ENCODE peak calls at places on chromosomes 13 and 19, in six cellular contexts. P is stimulated activated CD4-positive, alpha-beta T cell treated with anti-CD3 and anti-CD28 coated beads, Interleukin-4, amount 100 ng/mL, for 24 hours; F is effector CD4-positive, alpha-beta T cell; W is activated CD8-positive, alpha-beta memory T cell treated with anti-CD3 and anti-CD28 coated beads, Interleukin-2, amount 10 ng/mL, durations not matched to agents 7 days and 5 days; S is ACHN; Q is heart right ventricle. L is an unnamed sample.

GRCh38 chr19:38543807-38544568 is 73.8 kb downstream of the MAP4K1 start:
- DNase-seq in P (peak; percentile 31), F (no peak), W (peak; percentile 64), S (peak; percentile 81), Q (peak; percentile 38), L (peak; percentile 93)

GRCh38 chr13:26991508-26992181 is 180.0 kb downstream of the USP12 start:
- DNase-seq in P (no peak), F (no peak), W (no peak), S (no peak), Q (no peak), L (no peak)

GRCh38 chr13:36297600-36298338 is at the start of gene CCDC169:
- DNase-seq in P (peak; percentile 62), F (peak; percentile 17), W (peak; percentile 60), S (peak; percentile 79), Q (peak; percentile 67), L (peak; percentile 89)

GRCh38 chr19:41872775-41873647 is 4.1 kb upstream of the CD79A start:
- DNase-seq in P (peak; percentile 75), F (peak; percentile 64), W (peak; percentile 81), S (peak; percentile 71), Q (peak; percentile 61), L (peak; percentile 58)

GRCh38 chr19:7953576-7953975 is 10.1 kb upstream of the TIMM44 start:
- DNase-seq in P (no peak), F (no peak), W (no peak), S (no peak), Q (no peak), L (no peak)

GRCh38 chr19:45866400-45867176 is 2.5 kb downstream of the FOXA3 start:
- DNase-seq in P (no peak), F (no peak), W (no peak), S (no peak), Q (no peak), L (no peak)

GRCh38 chr13:113585828-113586355 is 1.3 kb downstream of the TFDP1 start:
- DNase-seq in P (no peak), F (no peak), W (peak; percentile 50), S (no peak), Q (no peak), L (peak; percentile 87)

GRCh38 chr19:49469828-49470614 is 4.0 kb upstream of the FLT3LG start:
- DNase-seq in P (peak; percentile 73), F (peak; percentile 73), W (peak; percentile 97), S (no peak), Q (no peak), L (no peak)

GRCh38 chr19:13091400-13092161 is 11.1 kb downstream of the LYL1 start:
- DNase-seq in P (no peak), F (no peak), W (no peak), S (no peak), Q (peak; percentile 64), L (peak; percentile 53)

GRCh38 chr19:1261863-1262686 is 7.1 kb upstream of the CIRBP start:
- DNase-seq in P (no peak), F (peak; percentile 47), W (no peak), S (peak; percentile 69), Q (peak; percentile 67), L (peak; percentile 62)

GRCh38 chr19:19170053-19170945 is at the start of gene MEF2B:
- DNase-seq in P (peak; percentile 78), F (peak; percentile 68), W (peak; percentile 82), S (peak; percentile 53), Q (peak; percentile 81), L (peak; percentile 90)

GRCh38 chr13:99312493-99312883 is 5.3 kb upstream of the GPR183 start:
- DNase-seq in P (no peak), F (no peak), W (no peak), S (peak; percentile 92), Q (peak; percentile 31), L (no peak)

GRCh38 chr19:11096210-11096841 is 7.1 kb downstream of the LDLR start:
- DNase-seq in P (peak; percentile 40), F (no peak), W (peak; percentile 72), S (no peak), Q (peak; percentile 60), L (no peak)

GRCh38 chr13:49602005-49602404 is 16.6 kb upstream of the RCBTB1 start:
- DNase-seq in P (no peak), F (no peak), W (no peak), S (no peak), Q (no peak), L (no peak)

GRCh38 chr13:70964124-70964523 is 855.9 kb upstream of the KLHL1 start:
- DNase-seq in P (no peak), F (no peak), W (no peak), S (peak; percentile 22), Q (no peak), L (peak; percentile 1)

GRCh38 chr19:9528757-9529336 is 9.6 kb downstream of the ZNF426 start:
- DNase-seq in P (no peak), F (no peak), W (no peak), S (no peak), Q (no peak), L (peak; percentile 18)

GRCh38 chr13:107734891-107735620 is 480.3 kb downstream of the LIG4 start:
- DNase-seq in P (no peak), F (no peak), W (no peak), S (no peak), Q (no peak), L (no peak)

GRCh38 chr19:45881909-45882528 is 3.9 kb downstream of the IRF2BP1 start:
- DNase-seq in P (no peak), F (no peak), W (no peak), S (no peak), Q (no peak), L (no peak)

GRCh38 chr19:4075373-4075772 is 8.7 kb upstream of the ZBTB7A start:
- DNase-seq in P (no peak), F (no peak), W (peak; percentile 75), S (no peak), Q (no peak), L (no peak)

GRCh38 chr19:14147797-14148605 is 11.6 kb upstream of the ASF1B start:
- DNase-seq in P (peak; percentile 52), F (no peak), W (peak; percentile 68), S (peak; percentile 40), Q (peak; percentile 79), L (peak; percentile 58)

GRCh38 chr19:18304194-18304495 is 18.7 kb downstream of the LSM4 start:
- DNase-seq in P (no peak), F (no peak), W (no peak), S (no peak), Q (peak; percentile 55), L (no peak)

GRCh38 chr13:98890186-98890585 is 87.7 kb downstream of the DOCK9 start:
- DNase-seq in P (peak; percentile 70), F (no peak), W (peak; percentile 51), S (peak; percentile 26), Q (no peak), L (no peak)

GRCh38 chr19:38692458-38693379 is 45.3 kb downstream of the ACTN4 start:
- DNase-seq in P (no peak), F (no peak), W (no peak), S (no peak), Q (no peak), L (no peak)

L was measured in erythroblast.